ENCODE peak calls at places on chromosomes 16 and 17, in ten cellular contexts. A, I, H, P, C, Q, T, M, D and K are unnamed samples.

GRCh38 chr16:31128711-31129567 is 6.6 kb downstream of the PRSS8 start:
- DNase-seq in A (no peak), I (no peak), H (no peak), P (no peak), C (no peak), Q (no peak), T (no peak), M (no peak), D (no peak), K (no peak)

GRCh38 chr16:73046484-73047214 is 1.3 kb downstream of the ZFHX3 start:
- DNase-seq in A (peak), I (no peak), H (no peak), P (no peak), C (no peak), Q (no peak), T (no peak), M (no peak), D (no peak), K (no peak)

GRCh38 chr16:27695161-27695560 is 145.2 kb downstream of the KATNIP start:
- DNase-seq in A (no peak), I (no peak), H (no peak), P (no peak), C (peak), Q (no peak), T (no peak), M (no peak), D (no peak), K (no peak)

GRCh38 chr16:30927789-30928378 is 4.5 kb downstream of the FBXL19 start:
- DNase-seq in A (peak), I (no peak), H (peak), P (peak), C (peak), Q (peak), T (no peak), M (peak), D (no peak), K (no peak)

GRCh38 chr16:82118749-82119148 is 51.3 kb downstream of the MPHOSPH6 start:
- DNase-seq in A (no peak), I (no peak), H (no peak), P (no peak), C (no peak), Q (no peak), T (no peak), M (no peak), D (no peak), K (no peak)

GRCh38 chr16:69494993-69495392 is 70.6 kb downstream of the CYB5B start:
- DNase-seq in A (no peak), I (no peak), H (no peak), P (no peak), C (no peak), Q (no peak), T (no peak), M (no peak), D (peak), K (no peak)

GRCh38 chr16:2005646-2006045 is 4.0 kb downstream of the ZNF598 start:
- DNase-seq in A (peak), I (no peak), H (no peak), P (no peak), C (no peak), Q (no peak), T (no peak), M (no peak), D (no peak), K (no peak)

GRCh38 chr17:79789943-79790804 is 6.7 kb downstream of the CBX8 start:
- DNase-seq in A (peak), I (peak), H (peak), P (peak), C (no peak), Q (peak), T (no peak), M (peak), D (no peak), K (no peak)

GRCh38 chr16:58519707-58520106 is 4.4 kb downstream of the SETD6 start:
- DNase-seq in A (no peak), I (no peak), H (no peak), P (no peak), C (no peak), Q (no peak), T (no peak), M (no peak), D (no peak), K (no peak)

GRCh38 chr17:4858880-4859260 is 25.7 kb downstream of the MINK1 start:
- DNase-seq in A (no peak), I (no peak), H (no peak), P (peak), C (no peak), Q (no peak), T (no peak), M (no peak), D (peak), K (no peak)

GRCh38 chr16:76670125-76670857 is 393.1 kb downstream of the CNTNAP4 start:
- DNase-seq in A (no peak), I (no peak), H (no peak), P (no peak), C (no peak), Q (no peak), T (no peak), M (no peak), D (no peak), K (no peak)

GRCh38 chr17:58312824-58313223 is 15.8 kb downstream of the TSPOAP1 start:
- DNase-seq in A (peak), I (no peak), H (no peak), P (no peak), C (peak), Q (no peak), T (no peak), M (no peak), D (no peak), K (no peak)

GRCh38 chr16:69927056-69927757 is 23.9 kb upstream of the CLEC18A start:
- DNase-seq in A (no peak), I (no peak), H (peak), P (peak), C (no peak), Q (no peak), T (no peak), M (no peak), D (peak), K (no peak)

GRCh38 chr17:77723071-77723908 is 235.2 kb upstream of the TNRC6C start:
- DNase-seq in A (peak), I (no peak), H (no peak), P (peak), C (peak), Q (no peak), T (no peak), M (no peak), D (no peak), K (no peak)

GRCh38 chr17:65430209-65430833 is 131.1 kb downstream of the AXIN2 start:
- DNase-seq in A (no peak), I (no peak), H (no peak), P (peak), C (no peak), Q (no peak), T (no peak), M (no peak), D (no peak), K (no peak)

GRCh38 chr17:19448341-19449268 is 37.6 kb downstream of the RNF112 start:
- DNase-seq in A (peak), I (peak), H (no peak), P (no peak), C (no peak), Q (no peak), T (peak), M (no peak), D (peak), K (no peak)

GRCh38 chr16:86836503-86837125 is 258.3 kb downstream of the FOXL1 start:
- DNase-seq in A (no peak), I (peak), H (no peak), P (no peak), C (no peak), Q (no peak), T (no peak), M (no peak), D (peak), K (no peak)

GRCh38 chr17:73182616-73183310 is 10.1 kb upstream of the COG1 start:
- DNase-seq in A (peak), I (no peak), H (no peak), P (no peak), C (no peak), Q (no peak), T (no peak), M (no peak), D (no peak), K (no peak)

GRCh38 chr17:46010597-46011186 is 11.6 kb downstream of the STH start:
- DNase-seq in A (no peak), I (no peak), H (no peak), P (no peak), C (no peak), Q (no peak), T (no peak), M (no peak), D (no peak), K (no peak)

GRCh38 chr16:86576591-86577313 is 1.6 kb upstream of the FOXL1 start:
- DNase-seq in A (no peak), I (peak), H (no peak), P (peak), C (no peak), Q (peak), T (no peak), M (no peak), D (no peak), K (no peak)

GRCh38 chr17:80877095-80877828 is 114.4 kb upstream of the CHMP6 start:
- DNase-seq in A (no peak), I (no peak), H (peak), P (peak), C (no peak), Q (no peak), T (no peak), M (no peak), D (no peak), K (no peak)

GRCh38 chr17:21042434-21043295 is at the start of gene USP22:
- DNase-seq in A (no peak), I (peak), H (peak), P (no peak), C (no peak), Q (peak), T (no peak), M (peak), D (no peak), K (no peak)

GRCh38 chr16:53090591-53091507 is 36.1 kb downstream of the CHD9 start:
- DNase-seq in A (peak), I (no peak), H (peak), P (peak), C (peak), Q (no peak), T (peak), M (no peak), D (peak), K (peak)

GRCh38 chr17:21452377-21453143 is 76.4 kb downstream of the KCNJ12 start:
- DNase-seq in A (peak), I (no peak), H (no peak), P (peak), C (peak), Q (no peak), T (no peak), M (no peak), D (peak), K (peak)